ENCODE peak calls at places on chromosomes 4 and X, in eight cellular contexts. One of them, this sample, is unnamed.

GRCh38 chr4:160514126-160514525 is 1411.2 kb downstream of the RAPGEF2 start:
- DNase-seq in heart left ventricle: no peak
- DNase-seq in K562: no peak
- DNase-seq in NB4: no peak
- DNase-seq in uterus: no peak
- DNase-seq in IMR-90: no peak
- DNase-seq in ovary: no peak
- DNase-seq in A549: no peak
- DNase-seq in this sample: no peak

GRCh38 chr4:152258804-152259708 is 276.8 kb downstream of the FBXW7 start:
- DNase-seq in NB4: no peak
- DNase-seq in IMR-90: peak; percentile 73
- DNase-seq in heart left ventricle: no peak
- DNase-seq in K562: no peak
- DNase-seq in A549: no peak
- DNase-seq in ovary: no peak
- DNase-seq in uterus: no peak
- DNase-seq in this sample: no peak

GRCh38 chr4:48129307-48130014 is 4.6 kb downstream of the TXK start:
- DNase-seq in ovary: peak; percentile 17
- DNase-seq in NB4: peak; percentile 74
- DNase-seq in heart left ventricle: peak; percentile 30
- DNase-seq in A549: peak; percentile 13
- DNase-seq in K562: peak; percentile 16
- DNase-seq in IMR-90: no peak
- DNase-seq in uterus: peak; percentile 41
- DNase-seq in this sample: no peak

GRCh38 chr4:18733956-18734872 is 712.7 kb upstream of the LCORL start:
- DNase-seq in heart left ventricle: peak; percentile 52
- DNase-seq in K562: no peak
- DNase-seq in NB4: no peak
- DNase-seq in IMR-90: no peak
- DNase-seq in A549: no peak
- DNase-seq in ovary: no peak
- DNase-seq in uterus: no peak
- DNase-seq in this sample: no peak

GRCh38 chr4:33477715-33478114 is 2757.5 kb downstream of the PCDH7 start:
- DNase-seq in heart left ventricle: no peak
- DNase-seq in ovary: no peak
- DNase-seq in K562: no peak
- DNase-seq in uterus: no peak
- DNase-seq in IMR-90: no peak
- DNase-seq in A549: no peak
- DNase-seq in NB4: no peak
- DNase-seq in this sample: no peak

GRCh38 chrX:55710701-55711100 is 6.8 kb upstream of the RRAGB start:
- DNase-seq in ovary: no peak
- DNase-seq in NB4: no peak
- DNase-seq in IMR-90: no peak
- DNase-seq in A549: no peak
- DNase-seq in heart left ventricle: no peak
- DNase-seq in K562: no peak
- DNase-seq in uterus: peak; percentile 16
- DNase-seq in this sample: no peak

GRCh38 chr4:54941994-54942552 is 183.3 kb downstream of the KDR start:
- DNase-seq in IMR-90: no peak
- DNase-seq in heart left ventricle: no peak
- DNase-seq in A549: no peak
- DNase-seq in uterus: no peak
- DNase-seq in NB4: no peak
- DNase-seq in K562: no peak
- DNase-seq in ovary: peak; percentile 36
- DNase-seq in this sample: no peak

GRCh38 chrX:119407681-119408080 is 8.5 kb downstream of the SLC25A43 start:
- DNase-seq in IMR-90: peak; percentile 30
- DNase-seq in A549: no peak
- DNase-seq in uterus: no peak
- DNase-seq in K562: no peak
- DNase-seq in heart left ventricle: no peak
- DNase-seq in NB4: no peak
- DNase-seq in ovary: no peak
- DNase-seq in this sample: no peak

GRCh38 chr4:133320576-133321170 is 171.6 kb downstream of the PCDH10 start:
- DNase-seq in IMR-90: peak; percentile 3
- DNase-seq in heart left ventricle: no peak
- DNase-seq in NB4: peak; percentile 36
- DNase-seq in ovary: no peak
- DNase-seq in uterus: no peak
- DNase-seq in K562: peak; percentile 17
- DNase-seq in A549: peak; percentile 21
- DNase-seq in this sample: peak; percentile 6

GRCh38 chr4:54842226-54843055 is 184.7 kb downstream of the KIT start:
- DNase-seq in heart left ventricle: no peak
- DNase-seq in K562: no peak
- DNase-seq in ovary: no peak
- DNase-seq in NB4: no peak
- DNase-seq in uterus: no peak
- DNase-seq in A549: no peak
- DNase-seq in IMR-90: no peak
- DNase-seq in this sample: no peak

GRCh38 chr4:139886798-139887197 is 221.2 kb downstream of the MGST2 start:
- DNase-seq in IMR-90: no peak
- DNase-seq in uterus: no peak
- DNase-seq in K562: no peak
- DNase-seq in heart left ventricle: no peak
- DNase-seq in A549: no peak
- DNase-seq in NB4: no peak
- DNase-seq in ovary: no peak
- DNase-seq in this sample: no peak

GRCh38 chrX:21745756-21746155 is 12.2 kb downstream of the SMPX start:
- DNase-seq in ovary: peak; percentile 18
- DNase-seq in NB4: peak; percentile 30
- DNase-seq in heart left ventricle: no peak
- DNase-seq in uterus: no peak
- DNase-seq in A549: peak; percentile 8
- DNase-seq in IMR-90: peak; percentile 25
- DNase-seq in K562: peak; percentile 9
- DNase-seq in this sample: no peak

GRCh38 chr4:8817813-8818062 is 53.9 kb downstream of the HMX1 start:
- DNase-seq in K562: no peak
- DNase-seq in IMR-90: no peak
- DNase-seq in heart left ventricle: no peak
- DNase-seq in A549: no peak
- DNase-seq in NB4: no peak
- DNase-seq in uterus: no peak
- DNase-seq in ovary: peak; percentile 5
- DNase-seq in this sample: no peak

GRCh38 chr4:150126201-150126879 is 48.1 kb downstream of the DCLK2 start:
- DNase-seq in IMR-90: peak; percentile 68
- DNase-seq in K562: no peak
- DNase-seq in NB4: peak; percentile 49
- DNase-seq in heart left ventricle: no peak
- DNase-seq in A549: no peak
- DNase-seq in uterus: no peak
- DNase-seq in ovary: no peak
- DNase-seq in this sample: no peak

DNA sequence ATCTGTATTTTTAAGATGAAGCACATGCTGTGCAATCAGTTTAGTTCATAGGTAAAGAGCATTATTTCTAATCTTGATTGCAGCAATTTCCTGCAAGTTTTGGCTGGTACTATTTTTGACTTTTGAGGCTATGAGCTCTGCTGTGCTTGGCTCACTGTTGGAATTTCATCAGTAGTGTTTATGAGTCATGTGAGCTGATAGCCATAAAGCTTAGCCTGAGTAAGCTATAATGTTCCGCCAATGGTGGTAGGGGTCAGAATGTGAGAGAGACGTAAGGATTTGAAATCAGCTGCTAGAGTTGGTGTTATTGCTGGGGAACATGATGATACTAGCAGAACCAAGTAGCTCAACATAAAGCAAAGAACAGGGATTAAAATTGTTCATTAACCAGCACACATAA is 590.9 kb upstream of the GNPDA2 start:
- DNase-seq in NB4: peak; percentile 9
- DNase-seq in K562: no peak
- DNase-seq in ovary: no peak
- DNase-seq in IMR-90: no peak
- DNase-seq in heart left ventricle: no peak
- DNase-seq in uterus: no peak
- DNase-seq in A549: no peak
- DNase-seq in this sample: no peak
- TF ChIP-seq POLR2A in NB4: no peak
- TF ChIP-seq POLR2A in K562: no peak
- TF ChIP-seq POLR2A in ovary: no peak
- TF ChIP-seq POLR2A in IMR-90: no peak
- TF ChIP-seq POLR2A in heart left ventricle: no peak
- TF ChIP-seq POLR2A in uterus: no peak
- TF ChIP-seq POLR2A in A549: no peak
- TF ChIP-seq POLR2A in this sample: no peak

GRCh38 chr4:182448281-182449151 is 205.3 kb downstream of the TENM3 start:
- DNase-seq in heart left ventricle: peak; percentile 92
- DNase-seq in K562: peak; percentile 81
- DNase-seq in ovary: peak; percentile 90
- DNase-seq in NB4: no peak
- DNase-seq in IMR-90: peak; percentile 93
- DNase-seq in A549: peak; percentile 72
- DNase-seq in uterus: peak; percentile 91
- DNase-seq in this sample: peak; percentile 85
- TF ChIP-seq POLR2A in heart left ventricle: peak; percentile 63
- TF ChIP-seq POLR2A in K562: no peak
- TF ChIP-seq POLR2A in ovary: peak; percentile 62
- TF ChIP-seq POLR2A in NB4: no peak
- TF ChIP-seq POLR2A in IMR-90: peak; percentile 61
- TF ChIP-seq POLR2A in A549: no peak
- TF ChIP-seq POLR2A in uterus: peak; percentile 64
- TF ChIP-seq POLR2A in this sample: peak; percentile 72

GRCh38 chrX:44303119-44303518 is 40.4 kb downstream of the EFHC2 start:
- DNase-seq in heart left ventricle: no peak
- DNase-seq in K562: peak; percentile 16
- DNase-seq in uterus: no peak
- DNase-seq in NB4: no peak
- DNase-seq in ovary: no peak
- DNase-seq in A549: no peak
- DNase-seq in IMR-90: no peak
- DNase-seq in this sample: no peak
- TF ChIP-seq POLR2A in heart left ventricle: no peak
- TF ChIP-seq POLR2A in K562: no peak
- TF ChIP-seq POLR2A in uterus: no peak
- TF ChIP-seq POLR2A in NB4: no peak
- TF ChIP-seq POLR2A in ovary: no peak
- TF ChIP-seq POLR2A in A549: no peak
- TF ChIP-seq POLR2A in IMR-90: no peak
- TF ChIP-seq POLR2A in this sample: no peak

DNA sequence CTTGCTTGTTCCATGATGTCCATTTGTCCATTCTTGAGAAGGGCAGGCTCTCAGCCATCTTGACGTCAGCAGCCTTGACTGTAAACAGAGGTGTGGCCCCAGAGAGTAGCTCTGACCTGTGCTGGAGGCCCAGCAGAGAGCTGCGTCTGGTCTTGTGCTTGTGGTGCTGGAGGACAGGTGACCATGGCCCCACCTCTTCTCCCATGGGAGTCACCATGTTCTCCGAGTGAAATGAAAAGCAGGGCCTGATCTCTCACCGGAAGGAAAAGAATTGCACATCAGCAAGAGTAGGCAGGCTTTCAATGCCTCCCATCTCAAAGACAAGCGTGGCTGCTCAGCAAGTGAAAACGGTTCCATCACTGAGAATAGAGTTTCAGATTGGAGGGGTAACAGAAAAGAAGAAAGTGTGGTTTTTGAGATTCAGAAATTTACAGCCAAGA is 11.5 kb downstream of the PARM1 start:
- DNase-seq in IMR-90: no peak
- DNase-seq in NB4: no peak
- DNase-seq in A549: peak; percentile 10
- DNase-seq in uterus: no peak
- DNase-seq in K562: no peak
- DNase-seq in heart left ventricle: peak; percentile 28
- DNase-seq in ovary: no peak
- DNase-seq in this sample: no peak
- TF ChIP-seq POLR2A in IMR-90: no peak
- TF ChIP-seq POLR2A in NB4: no peak
- TF ChIP-seq POLR2A in A549: no peak
- TF ChIP-seq POLR2A in uterus: no peak
- TF ChIP-seq POLR2A in K562: no peak
- TF ChIP-seq POLR2A in heart left ventricle: no peak
- TF ChIP-seq POLR2A in ovary: no peak
- TF ChIP-seq POLR2A in this sample: no peak

GRCh38 chr4:168337550-168337940 is 19.0 kb upstream of the DDX60 start:
- DNase-seq in A549: no peak
- DNase-seq in K562: no peak
- DNase-seq in NB4: no peak
- DNase-seq in ovary: no peak
- DNase-seq in heart left ventricle: no peak
- DNase-seq in IMR-90: peak; percentile 39
- DNase-seq in uterus: no peak
- DNase-seq in this sample: no peak

GRCh38 chr4:168336837-168337549 is 18.4 kb upstream of the DDX60 start:
- DNase-seq in heart left ventricle: no peak
- DNase-seq in NB4: no peak
- DNase-seq in ovary: no peak
- DNase-seq in IMR-90: no peak
- DNase-seq in K562: no peak
- DNase-seq in A549: no peak
- DNase-seq in uterus: no peak
- DNase-seq in this sample: no peak

GRCh38 chr4:168335621-168336020 is 17.1 kb upstream of the DDX60 start:
- DNase-seq in heart left ventricle: peak; percentile 28
- DNase-seq in IMR-90: peak; percentile 77
- DNase-seq in NB4: no peak
- DNase-seq in A549: no peak
- DNase-seq in ovary: no peak
- DNase-seq in uterus: no peak
- DNase-seq in K562: no peak
- DNase-seq in this sample: no peak

DNA sequence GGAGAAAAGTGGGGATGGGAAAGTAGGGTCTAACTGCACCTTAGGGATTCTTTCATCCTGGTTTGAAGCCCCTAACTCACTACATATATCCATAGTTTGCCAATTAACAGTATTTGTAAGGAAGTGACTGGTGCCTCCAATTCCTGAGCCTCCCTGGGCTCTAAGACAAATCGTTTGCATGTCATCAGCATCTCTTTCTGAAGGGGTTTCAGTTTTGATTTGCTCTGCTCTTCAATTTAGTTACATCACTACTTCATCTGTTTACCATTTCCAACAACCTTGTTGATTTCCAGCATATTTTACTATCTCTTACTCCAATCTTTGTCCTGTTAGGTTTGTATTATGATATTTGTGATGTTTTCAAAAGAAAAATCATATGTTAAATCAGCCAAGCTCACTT is 15.5 kb upstream of the DDX60 start:
- DNase-seq in A549: no peak
- DNase-seq in uterus: no peak
- DNase-seq in IMR-90: no peak
- DNase-seq in NB4: no peak
- DNase-seq in K562: no peak
- DNase-seq in heart left ventricle: no peak
- DNase-seq in ovary: no peak
- DNase-seq in this sample: no peak
- TF ChIP-seq POLR2A in A549: no peak
- TF ChIP-seq POLR2A in uterus: no peak
- TF ChIP-seq POLR2A in IMR-90: no peak
- TF ChIP-seq POLR2A in NB4: no peak
- TF ChIP-seq POLR2A in K562: no peak
- TF ChIP-seq POLR2A in heart left ventricle: no peak
- TF ChIP-seq POLR2A in ovary: no peak
- TF ChIP-seq POLR2A in this sample: no peak

GRCh38 chr4:6641164-6641970 is 882 bp downstream of the MRFAP1 start:
- DNase-seq in ovary: peak; percentile 73
- DNase-seq in A549: peak; percentile 18
- DNase-seq in K562: peak; percentile 55
- DNase-seq in NB4: peak; percentile 60
- DNase-seq in IMR-90: peak; percentile 42
- DNase-seq in heart left ventricle: peak; percentile 63
- DNase-seq in uterus: peak; percentile 56
- DNase-seq in this sample: no peak
- TF ChIP-seq POLR2A in ovary: no peak
- TF ChIP-seq POLR2A in A549: no peak
- TF ChIP-seq POLR2A in K562: no peak
- TF ChIP-seq POLR2A in NB4: no peak
- TF ChIP-seq POLR2A in IMR-90: no peak
- TF ChIP-seq POLR2A in heart left ventricle: no peak
- TF ChIP-seq POLR2A in uterus: no peak
- TF ChIP-seq POLR2A in this sample: peak; percentile 7